ENCODE peak calls at places on chromosome 5, in four cellular contexts. J, P, X and K are unnamed samples.

GRCh38 chr5:173509060-173509459 is 107.4 kb downstream of the BOD1 start:
- DNase-seq in X (no peak), P (no peak), J (no peak), K (no peak)

GRCh38 chr5:178216088-178216534 is 11.8 kb downstream of the HNRNPAB start:
- DNase-seq in P (no peak), X (no peak), J (no peak), K (no peak)

GRCh38 chr5:140055152-140055551 is 12.1 kb upstream of the NRG2 start:
- DNase-seq in P (no peak), J (no peak), X (no peak), K (no peak)

GRCh38 chr5:53482717-53483638 is 2.5 kb downstream of the FST start:
- DNase-seq in J (peak), P (peak), X (peak), K (peak)

GRCh38 chr5:142128675-142129208 is 20.2 kb downstream of the NDFIP1 start:
- DNase-seq in X (no peak), P (no peak), J (no peak), K (no peak)

GRCh38 chr5:169065400-169065799 is 235.5 kb downstream of the SLIT3 start:
- DNase-seq in P (no peak), X (no peak), J (peak), K (no peak)

GRCh38 chr5:150659360-150660107 is 1.5 kb upstream of the MYOZ3 start:
- DNase-seq in J (no peak), X (no peak), P (no peak), K (no peak)

GRCh38 chr5:20683241-20683940 is 695.4 kb upstream of the CDH18 start:
- DNase-seq in J (no peak), P (no peak), X (no peak), K (no peak)

GRCh38 chr5:68222824-68223354 is 7.3 kb downstream of the PIK3R1 start:
- DNase-seq in P (no peak), J (no peak), X (no peak), K (no peak)

GRCh38 chr5:68220260-68220659 is 4.7 kb downstream of the PIK3R1 start:
- DNase-seq in J (no peak), P (no peak), X (no peak), K (no peak)

GRCh38 chr5:68221488-68221887 is 5.9 kb downstream of the PIK3R1 start:
- DNase-seq in X (no peak), P (no peak), J (no peak), K (no peak)

GRCh38 chr5:68220914-68221313 is 5.4 kb downstream of the PIK3R1 start:
- DNase-seq in P (no peak), J (no peak), X (no peak), K (no peak)

DNA sequence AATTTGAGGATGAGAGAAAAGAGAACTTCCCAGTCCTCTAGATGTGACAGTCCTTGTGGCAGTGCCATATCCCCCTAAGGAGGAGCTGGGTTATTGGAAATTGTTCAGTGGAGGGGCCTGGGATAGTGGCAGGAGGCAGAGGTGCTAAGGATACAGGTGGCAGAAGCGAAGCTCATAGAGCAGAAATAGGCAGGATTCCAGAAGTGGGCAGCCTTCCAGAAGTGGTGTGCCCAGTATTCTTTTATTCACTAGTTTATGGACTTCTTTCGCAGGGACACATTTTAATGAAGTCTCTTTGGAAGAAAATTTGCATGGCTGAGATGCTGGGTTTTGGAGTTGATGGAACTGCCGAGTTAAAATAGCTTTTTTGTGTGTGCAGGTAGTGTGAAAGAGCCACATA is 6.8 kb downstream of the PIK3R1 start:
- DNase-seq in P (no peak), X (no peak), J (no peak), K (no peak)
- TF ChIP-seq MAZ in P (no peak), X (no peak), J (no peak), K (no peak)

GRCh38 chr5:8908055-8908683 is 637.7 kb downstream of the SEMA5A start:
- DNase-seq in P (peak), J (peak), X (no peak), K (peak)
- TF ChIP-seq MAZ in P (no peak), J (no peak), X (no peak), K (no peak)

DNA sequence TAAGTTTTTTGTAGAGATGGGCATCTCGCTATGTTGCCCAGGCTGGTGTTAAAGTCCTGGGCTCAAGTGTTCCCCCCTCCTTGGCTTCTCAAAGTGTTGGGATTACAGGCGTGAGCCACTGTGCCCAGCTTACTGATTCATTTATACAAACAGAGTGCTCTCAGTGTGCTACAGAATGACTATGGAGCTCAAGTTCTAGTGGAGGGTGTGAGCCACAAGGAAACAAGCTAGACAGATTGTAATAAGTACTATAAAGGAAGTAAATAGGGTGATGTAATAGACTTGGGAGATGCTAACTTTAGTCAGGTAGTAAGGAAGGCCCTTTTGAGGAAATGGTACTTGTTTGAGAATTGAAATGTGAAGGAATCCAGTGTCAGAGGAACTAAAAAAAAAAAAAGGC is 1.7 kb upstream of the TMEM267 start:
- DNase-seq in J (peak), X (peak), P (peak), K (no peak)
- TF ChIP-seq MAZ in J (no peak), X (no peak), P (no peak), K (no peak)

DNA sequence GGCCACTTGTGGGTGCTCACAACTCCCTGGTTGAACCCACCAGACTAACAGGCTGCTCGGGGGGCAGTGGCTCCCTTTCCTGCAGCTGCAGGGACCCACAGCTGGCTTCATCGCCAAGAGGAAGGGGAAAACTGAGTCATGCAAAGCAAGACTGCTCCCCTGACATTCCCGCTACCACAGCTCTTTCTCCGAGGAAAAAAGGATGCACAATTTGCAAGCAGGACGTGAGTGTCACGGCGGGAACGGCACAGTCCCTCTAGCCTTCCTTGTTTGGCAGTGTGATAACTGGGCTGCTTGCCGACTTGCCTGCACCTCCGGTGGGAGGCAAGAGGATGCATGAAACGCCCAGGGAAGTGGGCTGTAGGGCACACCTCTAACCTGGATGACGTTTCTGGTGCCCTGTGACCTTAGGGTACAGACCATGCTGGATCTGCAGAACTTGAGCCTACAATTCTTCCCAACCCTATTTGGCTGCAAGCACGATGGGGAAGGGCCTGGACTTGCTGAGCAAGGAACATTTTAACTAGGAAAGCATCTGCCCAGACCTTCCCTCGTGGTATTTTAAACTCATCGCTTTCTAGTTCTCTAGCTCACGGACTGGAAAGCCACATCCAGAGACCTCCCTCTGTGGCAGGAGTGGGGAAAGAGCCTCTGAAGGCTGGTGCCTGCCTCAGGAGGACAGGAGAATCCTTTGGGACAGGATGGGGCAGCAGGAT is 7.8 kb downstream of the SH3PXD2B start:
- DNase-seq in P (no peak), X (no peak), J (no peak), K (no peak)
- TF ChIP-seq MAZ in P (no peak), X (no peak), J (no peak), K (no peak)

GRCh38 chr5:38692346-38692745 is 135.9 kb upstream of the LIFR start:
- DNase-seq in P (no peak), X (no peak), J (no peak), K (no peak)

GRCh38 chr5:38697013-38697412 is 140.6 kb upstream of the LIFR start:
- DNase-seq in X (peak), J (no peak), P (no peak), K (no peak)

GRCh38 chr5:38695021-38695961 is 138.8 kb upstream of the LIFR start:
- DNase-seq in P (no peak), J (no peak), X (no peak), K (no peak)

DNA sequence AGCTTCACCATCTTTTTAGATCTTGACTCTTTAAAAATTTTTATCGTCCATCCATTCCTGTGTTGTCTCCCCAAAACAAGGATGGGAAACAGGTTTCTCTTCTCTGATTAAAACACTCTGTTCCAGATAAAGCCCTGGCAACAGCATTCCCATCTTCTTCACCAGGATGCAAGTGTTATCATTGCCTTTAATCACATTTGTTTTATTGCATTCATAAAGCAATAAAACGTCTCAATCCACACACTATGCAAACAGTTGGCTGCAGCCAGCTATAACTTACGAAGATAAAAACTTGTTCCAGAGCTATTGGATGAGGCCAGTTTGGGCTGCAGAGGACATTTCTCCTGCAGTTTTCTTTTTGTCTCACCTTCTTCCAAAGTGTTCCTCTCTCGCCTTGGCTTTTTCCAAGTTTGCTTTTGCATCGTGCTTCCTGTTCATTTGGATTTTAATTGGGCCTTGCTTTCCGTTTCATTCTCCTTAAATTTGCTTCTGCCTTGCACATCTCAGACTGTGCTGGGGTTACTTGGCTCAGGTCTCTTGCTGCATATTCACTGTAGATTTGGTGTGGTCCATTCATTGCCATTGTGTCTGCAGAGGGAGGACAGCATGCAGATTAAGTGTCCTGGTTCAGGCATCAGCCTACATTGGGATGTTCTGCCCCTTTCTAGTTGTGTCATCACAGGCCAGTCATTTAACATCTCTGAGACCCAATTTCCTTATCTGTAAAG is 136.5 kb upstream of the LIFR start:
- DNase-seq in X (no peak), J (no peak), P (no peak), K (no peak)
- TF ChIP-seq MAZ in X (no peak), J (no peak), P (no peak), K (no peak)

DNA sequence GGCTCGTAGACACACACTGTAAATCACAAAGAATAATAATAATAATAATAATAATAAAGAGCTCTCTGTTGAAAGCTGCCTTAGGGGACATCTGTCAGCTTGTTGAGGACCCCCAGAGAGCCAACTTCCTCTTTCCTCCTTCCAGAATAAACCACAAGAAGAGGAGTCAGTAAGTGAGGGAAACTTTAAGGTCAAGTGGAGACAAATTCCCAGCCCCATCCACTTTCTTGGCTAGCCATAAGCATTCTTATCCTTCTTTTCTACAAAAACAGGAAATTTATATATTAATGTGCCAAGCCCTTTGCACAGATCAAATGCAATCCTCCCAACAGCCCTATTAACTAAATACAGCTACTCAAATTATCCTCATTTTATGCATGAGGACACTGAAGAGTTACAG is 9.4 kb upstream of the C5orf58 start:
- DNase-seq in X (no peak), P (no peak), J (no peak), K (no peak)
- TF ChIP-seq MAZ in X (no peak), P (no peak), J (no peak), K (no peak)

GRCh38 chr5:37501152-37501551 is 122.0 kb downstream of the WDR70 start:
- DNase-seq in P (peak), J (peak), X (peak), K (no peak)
- TF ChIP-seq MAZ in P (no peak), J (no peak), X (no peak), K (no peak)

DNA sequence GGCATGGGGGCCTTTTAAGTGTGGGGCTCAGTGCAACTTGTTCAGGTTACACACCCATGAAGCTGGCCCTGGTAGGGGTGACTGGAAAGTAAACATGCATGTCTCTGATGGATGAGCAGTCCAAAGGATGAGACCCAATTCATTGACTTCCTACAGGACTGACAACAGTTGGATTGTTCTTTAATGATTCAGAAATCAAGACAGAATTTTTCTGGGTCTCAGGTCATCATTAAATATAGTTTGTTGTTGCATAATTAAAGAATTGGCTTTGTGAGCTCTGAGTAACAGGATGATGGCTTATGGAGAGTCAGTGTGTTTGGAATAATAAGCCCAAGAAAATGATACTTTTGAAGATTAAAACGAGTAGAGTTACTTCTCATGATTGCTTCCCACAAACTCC is 604.2 kb upstream of the CLINT1 start:
- DNase-seq in J (no peak), P (peak), X (no peak), K (no peak)
- TF ChIP-seq MAZ in J (no peak), P (no peak), X (no peak), K (no peak)